ENCODE peak calls at places on chromosomes 13 and 19, in eight cellular contexts. X, K, D, Y, E, A, P and C are unnamed samples.

GRCh38 chr13:105153626-105154025 is 1381.8 kb downstream of the EFNB2 start:
- DNase-seq in X (no peak), K (no peak), D (no peak), Y (no peak), E (no peak), A (no peak), P (no peak), C (no peak)

GRCh38 chr13:33577037-33577436 is 240.9 kb upstream of the RFC3 start:
- DNase-seq in X (no peak), K (peak; percentile 41), D (no peak), Y (no peak), E (no peak), A (no peak), P (peak; percentile 17), C (no peak)

GRCh38 chr19:52734340-52734892 is 428 bp downstream of the ZNF611 start:
- DNase-seq in X (no peak), K (peak; percentile 11), D (peak; percentile 34), Y (no peak), E (no peak), A (no peak), P (peak; percentile 46), C (no peak)

GRCh38 chr19:30064776-30065494 is 122.9 kb downstream of the URI1 start:
- DNase-seq in X (no peak), K (no peak), D (no peak), Y (no peak), E (no peak), A (no peak), P (no peak), C (no peak)

GRCh38 chr19:16355293-16356043 is 30.8 kb downstream of the KLF2 start:
- DNase-seq in X (no peak), K (peak; percentile 51), D (no peak), Y (peak; percentile 66), E (no peak), A (no peak), P (no peak), C (no peak)

GRCh38 chr19:41886761-41887710 is 4.1 kb downstream of the ARHGEF1 start:
- DNase-seq in X (peak; percentile 94), K (no peak), D (peak; percentile 36), Y (no peak), E (peak; percentile 56), A (no peak), P (no peak), C (no peak)

GRCh38 chr13:31749929-31750328 is 10.6 kb downstream of the RXFP2 start:
- DNase-seq in X (no peak), K (peak; percentile 88), D (peak; percentile 98), Y (no peak), E (no peak), A (peak; percentile 42), P (peak; percentile 80), C (no peak)

GRCh38 chr19:17873661-17874422 is 2.1 kb downstream of the SLC5A5 start:
- DNase-seq in X (peak; percentile 72), K (no peak), D (peak; percentile 48), Y (peak; percentile 63), E (peak; percentile 90), A (peak; percentile 60), P (peak; percentile 29), C (no peak)

GRCh38 chr13:110305949-110306339 is 1.0 kb downstream of the COL4A1 start:
- DNase-seq in X (no peak), K (peak; percentile 60), D (peak; percentile 55), Y (no peak), E (no peak), A (peak; percentile 20), P (no peak), C (no peak)

GRCh38 chr13:23447927-23448326 is 14.4 kb upstream of the SACS start:
- DNase-seq in X (no peak), K (peak; percentile 67), D (no peak), Y (no peak), E (no peak), A (no peak), P (no peak), C (no peak)

GRCh38 chr13:90951663-90952062 is 395.8 kb upstream of the MIR17HG start:
- DNase-seq in X (no peak), K (no peak), D (no peak), Y (no peak), E (no peak), A (peak; percentile 88), P (no peak), C (no peak)

GRCh38 chr13:113050856-113051431 is 54.6 kb upstream of the F7 start:
- DNase-seq in X (no peak), K (no peak), D (no peak), Y (peak; percentile 35), E (no peak), A (no peak), P (no peak), C (no peak)

GRCh38 chr19:43699506-43700367 is 16.1 kb upstream of the IRGC start:
- DNase-seq in X (peak; percentile 5), K (peak; percentile 42), D (peak; percentile 46), Y (peak; percentile 58), E (no peak), A (no peak), P (peak; percentile 70), C (no peak)

GRCh38 chr13:82657471-82657870 is 1224.8 kb downstream of the SLITRK1 start:
- DNase-seq in X (no peak), K (no peak), D (no peak), Y (no peak), E (no peak), A (no peak), P (no peak), C (no peak)

GRCh38 chr19:46426506-46427162 is 2.1 kb downstream of the PNMA8C start:
- DNase-seq in X (peak; percentile 56), K (peak; percentile 88), D (peak; percentile 77), Y (peak; percentile 76), E (peak; percentile 63), A (no peak), P (peak; percentile 91), C (no peak)

GRCh38 chr19:47781590-47782318 is 3.3 kb downstream of the SELENOW start:
- DNase-seq in X (no peak), K (peak; percentile 19), D (no peak), Y (no peak), E (no peak), A (no peak), P (no peak), C (no peak)

GRCh38 chr19:56838930-56839664 is 1.4 kb downstream of the PEG3 start:
- DNase-seq in X (no peak), K (peak; percentile 96), D (peak; percentile 1), Y (peak; percentile 92), E (peak; percentile 17), A (peak; percentile 74), P (peak; percentile 96), C (no peak)

GRCh38 chr13:107271226-107271625 is 703.3 kb upstream of the ARGLU1 start:
- DNase-seq in X (no peak), K (peak; percentile 72), D (no peak), Y (no peak), E (no peak), A (peak; percentile 29), P (peak; percentile 73), C (no peak)

GRCh38 chr19:12985049-12985776 is 10.1 kb upstream of the NFIX start:
- DNase-seq in X (no peak), K (peak; percentile 27), D (peak; percentile 47), Y (no peak), E (no peak), A (no peak), P (peak; percentile 63), C (no peak)

GRCh38 chr19:52722062-52723005 is 12.5 kb downstream of the ZNF611 start:
- DNase-seq in X (no peak), K (peak; percentile 48), D (peak; percentile 99), Y (no peak), E (no peak), A (peak; percentile 99), P (peak; percentile 14), C (no peak)

GRCh38 chr19:3065675-3066357 is 3.5 kb upstream of the TLE5 start:
- DNase-seq in X (no peak), K (no peak), D (no peak), Y (no peak), E (peak; percentile 68), A (no peak), P (no peak), C (no peak)

GRCh38 chr19:33641956-33642498 is 20.3 kb downstream of the CHST8 start:
- DNase-seq in X (no peak), K (no peak), D (no peak), Y (peak; percentile 32), E (no peak), A (no peak), P (no peak), C (no peak)

GRCh38 chr19:7789447-7789846 is 26.4 kb downstream of the CLEC4M start:
- DNase-seq in X (peak; percentile 50), K (no peak), D (no peak), Y (no peak), E (peak; percentile 38), A (no peak), P (no peak), C (no peak)

GRCh38 chr13:105327727-105328126 is 1207.7 kb downstream of the EFNB2 start:
- DNase-seq in X (no peak), K (no peak), D (peak; percentile 7), Y (no peak), E (no peak), A (no peak), P (no peak), C (no peak)

GRCh38 chr19:45450042-45450380 is 17.8 kb upstream of the FOSB start:
- DNase-seq in X (no peak), K (no peak), D (no peak), Y (no peak), E (no peak), A (no peak), P (no peak), C (no peak)

GRCh38 chr13:30030141-30030750 is 179.8 kb upstream of the UBL3 start:
- DNase-seq in X (no peak), K (no peak), D (no peak), Y (no peak), E (no peak), A (no peak), P (no peak), C (no peak)

GRCh38 chr19:55447421-55448174 is 4.5 kb upstream of the SHISA7 start:
- DNase-seq in X (no peak), K (peak; percentile 27), D (peak; percentile 61), Y (no peak), E (no peak), A (peak; percentile 57), P (peak; percentile 77), C (no peak)

GRCh38 chr13:91154553-91154952 is 192.9 kb upstream of the MIR17HG start:
- DNase-seq in X (no peak), K (no peak), D (peak; percentile 21), Y (no peak), E (no peak), A (no peak), P (no peak), C (no peak)